ENCODE peak calls at places on chromosome 16, in six cellular contexts. V, K, J, B, I and O are unnamed samples. For H3K27me3 and H3K36me3, the result is how much of the 10 kb centered on the place peaks cover.

GRCh38 chr16:81818514-81819304 is 39.6 kb downstream of the PLCG2 start:
- DNase-seq in J (no peak), K (no peak), V (no peak), I (no peak), B (no peak), O (no peak)

GRCh38 chr16:71758293-71758760 is 33.8 kb upstream of the PHLPP2 start:
- DNase-seq in V (no peak), B (no peak), J (no peak), I (no peak), K (no peak), O (no peak)

GRCh38 chr16:23754594-23755483 is at the start of gene CHP2:
- DNase-seq in J (no peak), B (no peak), I (peak), V (no peak), K (no peak), O (no peak)

GRCh38 chr16:22098538-22099255 is 6.4 kb downstream of the VWA3A start:
- DNase-seq in V (no peak), I (peak), K (peak), J (no peak), B (peak), O (peak)

GRCh38 chr16:1066584-1067172 is 5.9 kb upstream of the SSTR5 start:
- DNase-seq in I (no peak), V (no peak), J (no peak), B (no peak), K (no peak), O (no peak)

GRCh38 chr16:78096386-78096785 is 3.1 kb upstream of the WWOX start:
- DNase-seq in I (no peak), B (no peak), J (no peak), K (peak), V (no peak), O (peak)

GRCh38 chr16:988465-989353 is 7.1 kb downstream of the SOX8 start:
- DNase-seq in K (no peak), V (no peak), J (no peak), B (no peak), I (no peak), O (no peak)

GRCh38 chr16:88993006-88993787 is 16.2 kb upstream of the CBFA2T3 start:
- DNase-seq in B (no peak), K (no peak), V (no peak), I (no peak), J (no peak), O (no peak)

GRCh38 chr16:67672739-67673662 is 6.4 kb downstream of the C16orf86 start:
- DNase-seq in K (peak), B (peak), V (peak), I (peak), J (no peak), O (peak)

GRCh38 chr16:11211061-11211976 is 44.7 kb downstream of the SOCS1 start:
- DNase-seq in J (no peak), I (no peak), V (no peak), B (no peak), K (no peak), O (no peak)

GRCh38 chr16:51465026-51465425 is 314.0 kb upstream of the SALL1 start:
- DNase-seq in V (no peak), J (no peak), I (no peak), K (peak), B (peak), O (no peak)

DNA sequence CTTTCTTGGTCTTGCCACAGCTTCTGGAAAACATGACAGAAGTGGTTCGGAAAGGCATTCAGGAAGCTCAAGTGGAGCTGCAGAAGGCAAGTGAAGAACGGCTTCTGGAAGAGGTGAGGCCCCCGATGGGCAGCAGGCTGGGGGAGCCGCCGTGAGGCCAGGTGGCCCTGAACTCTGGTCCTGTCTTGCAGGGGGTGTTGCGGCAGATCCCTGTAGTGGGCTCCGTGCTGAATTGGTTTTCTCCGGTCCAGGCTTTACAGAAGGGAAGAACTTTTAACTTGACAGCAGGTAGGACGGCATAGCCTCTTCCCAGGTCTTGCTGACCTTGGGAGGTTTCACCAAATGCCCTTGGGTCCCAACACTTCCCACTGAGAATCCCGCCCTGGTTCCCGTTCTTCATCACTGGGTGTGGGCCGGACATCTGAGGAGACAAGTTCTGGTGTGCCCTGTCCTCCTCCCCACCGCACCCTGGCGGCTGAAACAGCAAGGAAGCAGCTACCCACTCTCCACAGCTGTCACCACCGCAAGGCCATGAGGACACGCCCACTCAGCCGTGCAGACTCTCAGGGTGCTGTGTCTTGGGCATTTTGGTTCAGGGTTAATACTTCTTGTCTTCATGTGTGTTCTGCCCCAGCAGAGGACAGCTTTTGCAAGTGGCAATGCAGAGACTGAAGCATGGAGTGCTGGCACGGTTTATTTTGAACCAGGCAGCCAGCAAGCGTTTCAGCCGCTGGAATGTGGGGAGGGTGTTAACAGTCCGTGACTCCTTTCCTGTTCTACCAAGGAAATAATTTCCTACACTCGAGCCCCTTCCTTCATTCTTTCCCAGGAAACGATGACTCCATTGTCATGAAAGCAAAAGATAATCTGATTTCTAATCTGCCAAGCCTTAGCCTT is 21.4 kb downstream of the NTAN1 start:
- DNase-seq in I (no peak), B (no peak), J (peak), K (no peak), V (no peak), O (no peak)
- TF ChIP-seq CTCF in I (no peak), B (no peak), J (no peak), K (no peak), V (no peak), O (no peak)

DNA sequence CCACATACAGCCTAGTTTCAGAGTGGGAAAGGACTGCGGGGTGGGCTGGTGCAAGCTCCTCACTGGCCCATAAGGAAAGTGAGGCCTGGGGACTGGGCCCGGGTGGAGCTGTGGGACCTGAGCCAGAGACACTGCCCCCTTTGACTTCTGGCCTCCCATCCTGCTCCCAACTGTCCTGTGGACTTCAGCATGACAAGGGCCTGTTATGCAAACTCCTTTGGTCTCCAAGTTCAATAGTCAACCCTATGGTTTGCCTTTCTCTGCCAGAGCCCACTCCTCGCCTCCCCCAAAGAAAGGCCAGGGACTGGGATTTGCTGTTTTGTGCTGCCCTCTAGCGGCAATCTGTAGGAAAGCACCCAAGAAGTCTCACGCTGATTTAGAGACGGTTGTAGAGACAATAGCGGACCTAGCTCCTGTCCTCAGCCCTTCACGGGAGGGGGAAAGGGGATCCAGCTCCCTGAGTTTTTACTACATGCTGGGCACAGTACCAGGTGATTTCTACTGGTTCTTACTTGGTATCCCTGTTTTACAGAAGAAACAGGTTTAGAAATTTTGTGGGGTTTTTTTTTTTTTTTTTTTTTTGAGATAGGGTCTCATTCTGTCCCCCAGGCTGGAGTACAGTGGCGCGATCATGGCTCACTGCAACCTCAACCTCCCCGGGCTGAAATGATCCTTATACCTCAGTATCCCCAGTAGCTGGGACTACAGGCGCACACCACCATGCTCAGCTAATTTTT is 1.2 kb upstream of the TLCD3B start:
- DNase-seq in K (peak), I (peak), V (no peak), J (no peak), B (peak), O (peak)
- H3K27me3 ChIP-seq in K (half or more), I (under half), V (under half), J (under half), B (under half), O (under half)

GRCh38 chr16:4452674-4453073 is 21.8 kb downstream of the NMRAL1 start:
- DNase-seq in J (no peak), I (no peak), B (no peak), V (no peak), K (no peak), O (no peak)

GRCh38 chr16:4455081-4455480 is 19.3 kb downstream of the NMRAL1 start:
- DNase-seq in K (no peak), V (no peak), I (no peak), J (no peak), B (no peak), O (no peak)

GRCh38 chr16:4455951-4456350 is 18.5 kb downstream of the NMRAL1 start:
- DNase-seq in B (no peak), K (no peak), I (no peak), J (no peak), V (no peak), O (no peak)

GRCh38 chr16:4450921-4451619 is 23.4 kb downstream of the NMRAL1 start:
- DNase-seq in I (no peak), B (no peak), J (no peak), V (no peak), K (no peak), O (no peak)

GRCh38 chr16:4454618-4455017 is 19.8 kb downstream of the NMRAL1 start:
- DNase-seq in K (no peak), B (no peak), I (no peak), J (no peak), V (no peak), O (no peak)
- H3K36me3 ChIP-seq in K (under half), B (under half), I (half or more), J (half or more), V (under half), O (under half)

GRCh38 chr16:4272114-4272954 is 489 bp downstream of the TFAP4 start:
- DNase-seq in J (no peak), B (peak), K (no peak), V (no peak), I (no peak), O (peak)

GRCh38 chr16:4270091-4270490 is 2.7 kb downstream of the TFAP4 start:
- DNase-seq in V (no peak), I (no peak), K (no peak), B (no peak), J (no peak), O (no peak)

GRCh38 chr16:4270595-4270994 is 2.2 kb downstream of the TFAP4 start:
- DNase-seq in J (no peak), V (no peak), K (no peak), B (no peak), I (no peak), O (no peak)

GRCh38 chr16:4273858-4274291 is 1.1 kb upstream of the TFAP4 start:
- DNase-seq in J (no peak), V (peak), B (peak), K (peak), I (peak), O (peak)

DNA sequence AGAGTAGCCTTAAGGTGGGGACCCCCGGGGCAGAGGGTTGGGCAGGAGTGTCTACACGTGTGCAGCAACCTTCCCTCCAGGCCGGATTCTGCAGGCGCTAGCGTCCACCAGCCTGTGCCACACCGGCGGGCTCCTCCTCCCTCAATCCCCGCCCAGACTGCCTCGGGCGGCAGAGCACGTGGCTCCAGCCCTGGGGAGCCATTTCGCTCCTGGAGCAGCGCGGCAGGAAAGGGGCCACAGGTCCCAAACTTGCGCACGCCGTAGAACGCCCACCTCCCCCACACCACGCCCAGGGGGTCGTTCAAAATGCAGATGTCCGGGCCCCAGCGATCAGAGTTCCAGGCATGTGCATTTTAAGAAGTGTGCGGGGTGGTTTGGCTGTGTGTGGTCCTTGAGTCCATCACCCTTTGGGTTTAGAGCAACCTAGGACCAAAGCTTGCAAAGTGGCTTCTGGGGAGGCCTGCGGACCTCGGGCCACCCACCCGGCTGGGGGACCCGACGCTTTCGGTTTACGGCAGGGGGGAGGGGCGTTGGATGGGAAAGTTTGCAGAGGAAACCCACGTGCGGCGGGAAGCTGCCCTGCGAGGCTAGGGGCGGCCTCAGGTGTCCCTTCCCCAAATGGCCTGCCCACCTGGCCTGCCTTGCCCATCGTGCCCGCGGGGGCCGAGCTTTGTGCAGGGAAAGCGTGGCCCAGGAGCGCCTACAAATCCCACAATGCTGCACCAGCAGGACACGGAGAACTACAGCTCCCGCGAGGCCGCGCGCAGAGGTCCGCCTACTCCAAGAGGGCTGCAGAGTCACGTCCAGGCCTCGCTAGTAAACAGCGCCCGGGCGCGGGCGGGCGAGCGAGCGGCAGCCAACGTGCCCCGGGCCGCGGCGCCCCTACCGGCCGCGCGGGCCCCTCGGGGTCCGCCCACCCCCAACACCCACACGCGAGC is 1.4 kb downstream of the TFAP4 start:
- DNase-seq in I (peak), J (peak), B (peak), V (peak), K (peak), O (peak)
- TF ChIP-seq CTCF in I (no peak), J (peak), B (no peak), V (no peak), K (peak), O (no peak)

GRCh38 chr16:57637424-57637823 is 9.0 kb downstream of the ADGRG1 start:
- DNase-seq in V (no peak), I (no peak), B (no peak), J (no peak), K (no peak), O (no peak)
- H3K27me3 ChIP-seq in V (under half), I (under half), B (under half), J (under half), K (under half), O (under half)

GRCh38 chr16:15777533-15778203 is 79.2 kb downstream of the MYH11 start:
- DNase-seq in B (peak), J (no peak), I (peak), V (no peak), K (peak), O (peak)
- H3K36me3 ChIP-seq in B (under half), J (under half), I (under half), V (under half), K (under half), O (under half)